ENCODE peak calls at places on chromosomes 2 and 18, in five cellular contexts. T is lower lobe of right lung, V is heart left ventricle, B is neuronal stem cell, O is breast epithelium. Q is an unnamed sample. For H3K9me3, the result is how much of the 10 kb centered on the place peaks cover.

GRCh38 chr2:164922119-164922518 is 33.2 kb downstream of the SLC38A11 start:
- DNase-seq in T (no peak), V (no peak), B (no peak), O (no peak), Q (no peak)

GRCh38 chr2:65383571-65384488 is 48.6 kb downstream of the SPRED2 start:
- DNase-seq in T (no peak), V (no peak), B (no peak), O (no peak), Q (no peak)

GRCh38 chr2:169464508-169465386 is 14.5 kb upstream of the BBS5 start:
- DNase-seq in T (no peak), V (no peak), B (no peak), O (no peak), Q (no peak)

GRCh38 chr18:10261315-10262276 is 192.8 kb upstream of the APCDD1 start:
- DNase-seq in T (no peak), V (no peak), B (no peak), O (no peak), Q (no peak)

GRCh38 chr2:200814917-200815316 is 3.2 kb downstream of the BZW1 start:
- DNase-seq in T (no peak), V (no peak), B (no peak), O (no peak), Q (no peak)

GRCh38 chr18:62717850-62718229 is 2.5 kb downstream of the PHLPP1 start:
- DNase-seq in T (no peak), V (no peak), B (no peak), O (no peak), Q (no peak)

GRCh38 chr2:95271381-95271971 is 2.8 kb upstream of the PROM2 start:
- DNase-seq in T (peak), V (peak), B (no peak), O (peak), Q (no peak)

GRCh38 chr2:71923887-71924533 is 223.7 kb downstream of the CYP26B1 start:
- DNase-seq in T (no peak), V (peak), B (peak), O (no peak), Q (no peak)

GRCh38 chr2:238916875-238917590 is 69.1 kb downstream of the TWIST2 start:
- DNase-seq in T (no peak), V (no peak), B (no peak), O (peak), Q (no peak)

GRCh38 chr18:23438608-23439366 is 14.3 kb upstream of the RIOK3 start:
- DNase-seq in T (no peak), V (no peak), B (no peak), O (no peak), Q (no peak)

GRCh38 chr2:120826716-120827410 is 91.2 kb downstream of the GLI2 start:
- DNase-seq in T (no peak), V (no peak), B (no peak), O (no peak), Q (no peak)

GRCh38 chr2:111632661-111633060 is 251.3 kb downstream of the ANAPC1 start:
- DNase-seq in T (no peak), V (no peak), B (no peak), O (no peak), Q (no peak)

GRCh38 chr2:238920053-238920452 is 72.2 kb downstream of the TWIST2 start:
- DNase-seq in T (no peak), V (no peak), B (no peak), O (no peak), Q (no peak)

GRCh38 chr2:237702439-237703397 is 75.3 kb downstream of the LRRFIP1 start:
- DNase-seq in T (peak), V (peak), B (no peak), O (no peak), Q (no peak)

GRCh38 chr2:219243291-219243761 is 1.9 kb downstream of the GLB1L start:
- DNase-seq in T (peak), V (peak), B (no peak), O (no peak), Q (no peak)

GRCh38 chr2:136136921-136137320 is 19.0 kb upstream of the CXCR4 start:
- DNase-seq in T (no peak), V (no peak), B (no peak), O (no peak), Q (no peak)

GRCh38 chr2:105787376-105788318 is 42.9 kb downstream of the NCK2 start:
- DNase-seq in T (no peak), V (no peak), B (no peak), O (no peak), Q (peak)

GRCh38 chr2:14677039-14677438 is 44.5 kb downstream of the LRATD1 start:
- DNase-seq in T (no peak), V (no peak), B (peak), O (no peak), Q (no peak)

GRCh38 chr2:64479259-64480198 is 25.6 kb downstream of the LGALSL start:
- DNase-seq in T (no peak), V (no peak), B (no peak), O (no peak), Q (no peak)

GRCh38 chr2:88919087-88919738 is 227.7 kb downstream of the RPIA start:
- DNase-seq in T (no peak), V (no peak), B (no peak), O (no peak), Q (no peak)

GRCh38 chr18:77374106-77374505 is 124.5 kb downstream of the GALR1 start:
- DNase-seq in T (no peak), V (no peak), B (no peak), O (no peak), Q (no peak)

GRCh38 chr2:20067992-20068727 is 16.7 kb upstream of the LAPTM4A start:
- DNase-seq in T (no peak), V (no peak), B (no peak), O (no peak), Q (no peak)

GRCh38 chr2:130374587-130375290 is 18.9 kb downstream of the PTPN18 start:
- DNase-seq in T (no peak), V (no peak), B (no peak), O (no peak), Q (no peak)

GRCh38 chr2:71498261-71498701 is 44.9 kb downstream of the DYSF start:
- DNase-seq in T (no peak), V (no peak), B (no peak), O (no peak), Q (no peak)

GRCh38 chr2:48113767-48114166 is 207.5 kb upstream of the FBXO11 start:
- DNase-seq in T (no peak), V (no peak), B (no peak), O (no peak), Q (no peak)

GRCh38 chr18:2590303-2590702 is 18.9 kb downstream of the NDC80 start:
- DNase-seq in T (no peak), V (no peak), B (no peak), O (no peak), Q (no peak)

GRCh38 chr2:23549051-23549450 is 164.1 kb downstream of the KLHL29 start:
- DNase-seq in T (no peak), V (no peak), B (no peak), O (no peak), Q (no peak)

GRCh38 chr2:20483496-20483895 is 36.6 kb downstream of the RHOB start:
- DNase-seq in T (no peak), V (no peak), B (no peak), O (no peak), Q (no peak)

GRCh38 chr2:192215096-192215877 is 20.6 kb upstream of the TMEFF2 start:
- DNase-seq in T (no peak), V (no peak), B (no peak), O (no peak), Q (no peak)

GRCh38 chr2:185227391-185227790 is 511.2 kb upstream of the FSIP2 start:
- DNase-seq in T (no peak), V (no peak), B (no peak), O (no peak), Q (no peak)

GRCh38 chr2:196130039-196130825 is 41.1 kb downstream of the STK17B start:
- DNase-seq in T (no peak), V (no peak), B (no peak), O (no peak), Q (no peak)
- H3K9me3 ChIP-seq in T (half or more), V (under half), B (half or more), O (under half), Q (under half)

DNA sequence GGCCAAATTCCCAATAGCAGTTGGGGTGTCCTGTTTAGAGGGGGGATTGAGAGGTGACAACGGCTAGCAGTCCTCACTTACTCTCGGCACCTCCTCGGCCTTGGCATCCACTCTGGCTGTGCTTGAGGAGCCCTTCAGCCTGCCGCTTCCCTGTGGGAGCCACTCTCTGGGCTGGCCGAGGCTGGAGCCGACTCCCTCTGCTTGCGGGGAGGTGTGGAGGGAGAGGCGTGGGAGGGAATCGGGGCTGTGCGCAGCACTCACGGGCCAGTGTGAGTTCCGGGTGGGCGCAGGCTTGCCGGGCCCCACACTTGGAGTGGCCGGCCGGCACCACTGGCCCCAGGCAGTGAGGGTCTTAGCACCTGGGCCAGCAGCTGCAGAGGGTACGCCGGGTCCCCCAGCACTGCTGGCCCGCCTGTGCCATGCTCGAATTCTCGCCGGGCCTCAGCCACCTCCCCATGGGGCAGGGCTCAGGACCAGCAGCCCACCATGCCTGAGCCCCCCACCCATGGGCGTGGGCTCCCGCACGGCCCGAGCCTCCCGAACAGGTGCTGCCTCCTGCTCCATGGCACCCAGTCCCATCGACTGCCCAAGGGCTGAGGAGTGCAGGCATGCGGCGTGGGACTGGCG is 705.9 kb upstream of the ZNF804A start:
- DNase-seq in T (no peak), V (no peak), B (no peak), O (no peak), Q (no peak)
- H3K9me3 ChIP-seq in T (under half), V (under half), B (under half), O (under half), Q (under half)

GRCh38 chr2:233362742-233363141 is 8.4 kb downstream of the DGKD start:
- DNase-seq in T (no peak), V (no peak), B (no peak), O (no peak), Q (no peak)
- H3K9me3 ChIP-seq in T (under half), V (under half), B (under half), O (under half), Q (under half)

DNA sequence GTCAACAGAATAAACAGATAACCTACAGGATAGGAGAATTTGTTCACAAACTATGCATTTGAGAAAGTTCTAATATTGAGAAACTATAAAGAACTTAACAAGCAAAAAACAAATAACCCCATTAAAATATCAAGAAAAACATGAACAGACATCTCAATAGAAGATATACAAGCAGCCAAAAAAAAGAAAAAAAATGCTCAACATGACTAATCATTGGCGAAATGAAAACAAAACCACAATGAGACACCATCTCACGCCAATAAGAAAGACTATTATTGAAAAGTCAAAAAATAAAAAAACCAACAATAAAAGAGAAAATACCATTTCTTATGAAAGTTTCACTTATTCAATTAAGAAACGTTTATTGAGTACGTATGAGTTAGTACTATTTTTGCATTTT is 800.5 kb downstream of the CBLN2 start:
- DNase-seq in T (no peak), V (no peak), B (no peak), O (no peak), Q (no peak)
- H3K9me3 ChIP-seq in T (under half), V (under half), B (under half), O (under half), Q (under half)

GRCh38 chr2:82528288-82528687 is 1930.8 kb downstream of the SUCLG1 start:
- DNase-seq in T (no peak), V (no peak), B (no peak), O (no peak), Q (no peak)
- H3K9me3 ChIP-seq in T (under half), V (under half), B (under half), O (under half), Q (under half)

DNA sequence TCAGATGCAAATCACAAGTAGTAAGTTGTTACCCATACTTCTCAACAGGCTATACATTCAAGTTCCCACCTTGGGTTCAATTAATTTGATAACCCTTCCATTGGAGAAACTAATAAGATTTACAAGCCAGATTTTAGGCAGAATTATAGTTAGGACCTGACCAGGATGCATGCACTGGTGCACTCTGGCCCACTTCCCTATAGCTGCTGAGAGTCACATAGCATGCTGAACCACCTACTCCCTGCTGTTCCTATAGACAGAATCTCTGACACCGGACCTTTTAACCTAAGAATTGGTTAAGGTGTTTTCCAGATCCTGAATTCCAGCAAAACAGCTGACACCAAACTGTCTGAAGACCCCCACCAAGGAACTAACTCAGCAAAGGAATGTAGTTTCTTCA is 26.2 kb downstream of the FAM210A start:
- DNase-seq in T (no peak), V (no peak), B (no peak), O (no peak), Q (no peak)
- H3K9me3 ChIP-seq in T (under half), V (under half), B (half or more), O (under half), Q (under half)

Q was measured in T-helper 17 cell.